ENCODE peak calls at places on chromosome 6, in seven cellular contexts. One of them, this sample, is unnamed.

GRCh38 chr6:163652328-163652727 is 237.8 kb downstream of the QKI start:
- DNase-seq in GM12878: no peak
- DNase-seq in heart right ventricle: no peak
- DNase-seq in SK-N-SH: no peak
- DNase-seq in CD8-positive, alpha-beta T cell: no peak
- DNase-seq in hepatocyte: peak
- DNase-seq in tibial artery: no peak
- DNase-seq in this sample: no peak

GRCh38 chr6:43495409-43495941 is 14.7 kb downstream of the LRRC73 start:
- DNase-seq in GM12878: no peak
- DNase-seq in heart right ventricle: no peak
- DNase-seq in SK-N-SH: no peak
- DNase-seq in CD8-positive, alpha-beta T cell: no peak
- DNase-seq in hepatocyte: no peak
- DNase-seq in tibial artery: no peak
- DNase-seq in this sample: no peak

GRCh38 chr6:6699741-6700367 is 111.3 kb downstream of the LY86 start:
- DNase-seq in GM12878: no peak
- DNase-seq in heart right ventricle: peak
- DNase-seq in SK-N-SH: peak
- DNase-seq in CD8-positive, alpha-beta T cell: no peak
- DNase-seq in hepatocyte: peak
- DNase-seq in tibial artery: peak
- DNase-seq in this sample: no peak

GRCh38 chr6:48765352-48765961 is 654.5 kb upstream of the PTCHD4 start:
- DNase-seq in GM12878: no peak
- DNase-seq in heart right ventricle: no peak
- DNase-seq in SK-N-SH: peak
- DNase-seq in CD8-positive, alpha-beta T cell: no peak
- DNase-seq in hepatocyte: peak
- DNase-seq in tibial artery: no peak
- DNase-seq in this sample: no peak

GRCh38 chr6:161882196-161882595 is 608.3 kb upstream of the AGPAT4 start:
- DNase-seq in GM12878: no peak
- DNase-seq in heart right ventricle: no peak
- DNase-seq in SK-N-SH: no peak
- DNase-seq in CD8-positive, alpha-beta T cell: no peak
- DNase-seq in hepatocyte: no peak
- DNase-seq in tibial artery: no peak
- DNase-seq in this sample: no peak

GRCh38 chr6:2478200-2478599 is 232.8 kb upstream of the GMDS start:
- DNase-seq in GM12878: no peak
- DNase-seq in heart right ventricle: no peak
- DNase-seq in SK-N-SH: no peak
- DNase-seq in CD8-positive, alpha-beta T cell: no peak
- DNase-seq in hepatocyte: no peak
- DNase-seq in tibial artery: no peak
- DNase-seq in this sample: no peak

GRCh38 chr6:133817460-133818047 is 71.4 kb upstream of the TCF21 start:
- DNase-seq in GM12878: no peak
- DNase-seq in heart right ventricle: no peak
- DNase-seq in SK-N-SH: peak
- DNase-seq in CD8-positive, alpha-beta T cell: peak
- DNase-seq in hepatocyte: peak
- DNase-seq in tibial artery: no peak
- DNase-seq in this sample: peak

GRCh38 chr6:133991096-133991593 is 38.1 kb downstream of the TBPL1 start:
- DNase-seq in GM12878: no peak
- DNase-seq in heart right ventricle: no peak
- DNase-seq in SK-N-SH: no peak
- DNase-seq in CD8-positive, alpha-beta T cell: no peak
- DNase-seq in hepatocyte: no peak
- DNase-seq in tibial artery: no peak
- DNase-seq in this sample: no peak

GRCh38 chr6:168376811-168377480 is 57.4 kb upstream of the DACT2 start:
- DNase-seq in GM12878: no peak
- DNase-seq in heart right ventricle: no peak
- DNase-seq in SK-N-SH: no peak
- DNase-seq in CD8-positive, alpha-beta T cell: no peak
- DNase-seq in hepatocyte: no peak
- DNase-seq in tibial artery: peak
- DNase-seq in this sample: no peak

GRCh38 chr6:40328376-40328987 is 258.7 kb downstream of the LRFN2 start:
- DNase-seq in GM12878: no peak
- DNase-seq in heart right ventricle: no peak
- DNase-seq in SK-N-SH: peak
- DNase-seq in CD8-positive, alpha-beta T cell: peak
- DNase-seq in hepatocyte: peak
- DNase-seq in tibial artery: no peak
- DNase-seq in this sample: peak

GRCh38 chr6:2990179-2990931 is 9.3 kb upstream of the NQO2 start:
- DNase-seq in GM12878: no peak
- DNase-seq in heart right ventricle: no peak
- DNase-seq in SK-N-SH: no peak
- DNase-seq in CD8-positive, alpha-beta T cell: peak
- DNase-seq in hepatocyte: peak
- DNase-seq in tibial artery: no peak
- DNase-seq in this sample: no peak

GRCh38 chr6:87118054-87118453 is 23.1 kb upstream of the CGA start:
- DNase-seq in GM12878: no peak
- DNase-seq in heart right ventricle: no peak
- DNase-seq in SK-N-SH: no peak
- DNase-seq in CD8-positive, alpha-beta T cell: no peak
- DNase-seq in hepatocyte: no peak
- DNase-seq in tibial artery: no peak
- DNase-seq in this sample: no peak

GRCh38 chr6:52503344-52503747 is 73.5 kb downstream of the TRAM2 start:
- DNase-seq in GM12878: no peak
- DNase-seq in heart right ventricle: peak
- DNase-seq in SK-N-SH: peak
- DNase-seq in CD8-positive, alpha-beta T cell: no peak
- DNase-seq in hepatocyte: no peak
- DNase-seq in tibial artery: no peak
- DNase-seq in this sample: no peak

GRCh38 chr6:113630738-113631535 is 226.2 kb upstream of the MARCKS start:
- DNase-seq in GM12878: peak
- DNase-seq in heart right ventricle: no peak
- DNase-seq in SK-N-SH: no peak
- DNase-seq in CD8-positive, alpha-beta T cell: no peak
- DNase-seq in hepatocyte: peak
- DNase-seq in tibial artery: no peak
- DNase-seq in this sample: no peak

GRCh38 chr6:84417261-84417660 is 189.8 kb upstream of the CEP162 start:
- DNase-seq in GM12878: no peak
- DNase-seq in heart right ventricle: no peak
- DNase-seq in SK-N-SH: no peak
- DNase-seq in CD8-positive, alpha-beta T cell: no peak
- DNase-seq in hepatocyte: no peak
- DNase-seq in tibial artery: no peak
- DNase-seq in this sample: no peak

GRCh38 chr6:7578949-7579348 is 11.0 kb upstream of the SNRNP48 start:
- DNase-seq in GM12878: no peak
- DNase-seq in heart right ventricle: no peak
- DNase-seq in SK-N-SH: no peak
- DNase-seq in CD8-positive, alpha-beta T cell: no peak
- DNase-seq in hepatocyte: no peak
- DNase-seq in tibial artery: no peak
- DNase-seq in this sample: no peak

GRCh38 chr6:21953831-21954801 is 342.7 kb downstream of the PRL start:
- DNase-seq in GM12878: no peak
- DNase-seq in heart right ventricle: no peak
- DNase-seq in SK-N-SH: peak
- DNase-seq in CD8-positive, alpha-beta T cell: no peak
- DNase-seq in hepatocyte: peak
- DNase-seq in tibial artery: no peak
- DNase-seq in this sample: no peak

GRCh38 chr6:38015341-38015740 is 195.8 kb downstream of the ZFAND3 start:
- DNase-seq in GM12878: no peak
- DNase-seq in heart right ventricle: no peak
- DNase-seq in SK-N-SH: no peak
- DNase-seq in CD8-positive, alpha-beta T cell: no peak
- DNase-seq in hepatocyte: no peak
- DNase-seq in tibial artery: no peak
- DNase-seq in this sample: no peak

GRCh38 chr6:38955876-38956275 is 92.7 kb upstream of the GLP1R start:
- DNase-seq in GM12878: no peak
- DNase-seq in heart right ventricle: no peak
- DNase-seq in SK-N-SH: no peak
- DNase-seq in CD8-positive, alpha-beta T cell: no peak
- DNase-seq in hepatocyte: no peak
- DNase-seq in tibial artery: no peak
- DNase-seq in this sample: no peak

GRCh38 chr6:90202156-90202555 is 94.5 kb downstream of the BACH2 start:
- DNase-seq in GM12878: no peak
- DNase-seq in heart right ventricle: no peak
- DNase-seq in SK-N-SH: no peak
- DNase-seq in CD8-positive, alpha-beta T cell: no peak
- DNase-seq in hepatocyte: no peak
- DNase-seq in tibial artery: no peak
- DNase-seq in this sample: no peak

GRCh38 chr6:89438248-89438647 is 5.3 kb downstream of the ANKRD6 start:
- DNase-seq in GM12878: no peak
- DNase-seq in heart right ventricle: no peak
- DNase-seq in SK-N-SH: no peak
- DNase-seq in CD8-positive, alpha-beta T cell: no peak
- DNase-seq in hepatocyte: peak
- DNase-seq in tibial artery: no peak
- DNase-seq in this sample: no peak

GRCh38 chr6:105646391-105646867 is 243.5 kb upstream of the PREP start:
- DNase-seq in GM12878: peak
- DNase-seq in heart right ventricle: no peak
- DNase-seq in SK-N-SH: no peak
- DNase-seq in CD8-positive, alpha-beta T cell: peak
- DNase-seq in hepatocyte: no peak
- DNase-seq in tibial artery: no peak
- DNase-seq in this sample: no peak

GRCh38 chr6:128597956-128598355 is 77.6 kb upstream of the PTPRK start:
- DNase-seq in GM12878: no peak
- DNase-seq in heart right ventricle: no peak
- DNase-seq in SK-N-SH: no peak
- DNase-seq in CD8-positive, alpha-beta T cell: no peak
- DNase-seq in hepatocyte: no peak
- DNase-seq in tibial artery: no peak
- DNase-seq in this sample: no peak

GRCh38 chr6:4369616-4370015 is 234.2 kb upstream of the ECI2 start:
- DNase-seq in GM12878: no peak
- DNase-seq in heart right ventricle: no peak
- DNase-seq in SK-N-SH: no peak
- DNase-seq in CD8-positive, alpha-beta T cell: no peak
- DNase-seq in hepatocyte: no peak
- DNase-seq in tibial artery: no peak
- DNase-seq in this sample: no peak

GRCh38 chr6:159953091-159953581 is 15.7 kb upstream of the IGF2R start:
- DNase-seq in GM12878: no peak
- DNase-seq in heart right ventricle: peak
- DNase-seq in SK-N-SH: no peak
- DNase-seq in CD8-positive, alpha-beta T cell: no peak
- DNase-seq in hepatocyte: peak
- DNase-seq in tibial artery: peak
- DNase-seq in this sample: no peak

DNA sequence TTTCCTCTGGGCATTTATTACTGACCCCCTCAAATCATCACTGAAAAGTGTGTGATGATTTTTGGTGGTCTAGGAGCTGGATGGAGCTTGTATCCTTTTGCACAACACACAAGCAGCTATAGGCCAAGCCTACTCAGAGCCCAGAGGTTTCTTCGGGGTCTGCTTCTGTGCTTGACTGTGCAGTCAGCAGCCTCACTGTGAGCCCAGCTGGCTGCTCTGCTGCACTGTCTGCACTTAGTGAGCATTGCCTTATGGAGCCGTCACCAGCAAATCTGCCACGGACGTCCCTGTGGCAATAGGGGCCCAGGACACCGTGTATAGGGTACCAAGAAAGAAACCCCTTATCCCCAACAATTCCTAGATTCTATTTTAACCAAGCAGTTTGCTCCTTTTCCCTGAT is 38.6 kb upstream of the GMPR start:
- DNase-seq in GM12878: no peak
- DNase-seq in heart right ventricle: no peak
- DNase-seq in SK-N-SH: no peak
- DNase-seq in CD8-positive, alpha-beta T cell: no peak
- DNase-seq in hepatocyte: no peak
- DNase-seq in tibial artery: no peak
- DNase-seq in this sample: no peak
- H3K27ac ChIP-seq in GM12878: no peak
- H3K27ac ChIP-seq in heart right ventricle: no peak
- H3K27ac ChIP-seq in SK-N-SH: no peak
- H3K27ac ChIP-seq in CD8-positive, alpha-beta T cell: no peak
- H3K27ac ChIP-seq in hepatocyte: peak
- H3K27ac ChIP-seq in tibial artery: peak
- H3K27ac ChIP-seq in this sample: no peak

GRCh38 chr6:35040398-35040797 is 100.7 kb downstream of the TCP11 start:
- DNase-seq in GM12878: no peak
- DNase-seq in heart right ventricle: no peak
- DNase-seq in SK-N-SH: no peak
- DNase-seq in CD8-positive, alpha-beta T cell: no peak
- DNase-seq in hepatocyte: no peak
- DNase-seq in tibial artery: no peak
- DNase-seq in this sample: no peak
- H3K27ac ChIP-seq in GM12878: no peak
- H3K27ac ChIP-seq in heart right ventricle: peak
- H3K27ac ChIP-seq in SK-N-SH: no peak
- H3K27ac ChIP-seq in CD8-positive, alpha-beta T cell: no peak
- H3K27ac ChIP-seq in hepatocyte: no peak
- H3K27ac ChIP-seq in tibial artery: no peak
- H3K27ac ChIP-seq in this sample: no peak

GRCh38 chr6:56911847-56912246 is 43.1 kb upstream of the BEND6 start:
- DNase-seq in GM12878: no peak
- DNase-seq in heart right ventricle: no peak
- DNase-seq in SK-N-SH: no peak
- DNase-seq in CD8-positive, alpha-beta T cell: no peak
- DNase-seq in hepatocyte: no peak
- DNase-seq in tibial artery: no peak
- DNase-seq in this sample: no peak
- H3K27ac ChIP-seq in GM12878: no peak
- H3K27ac ChIP-seq in heart right ventricle: no peak
- H3K27ac ChIP-seq in SK-N-SH: peak
- H3K27ac ChIP-seq in CD8-positive, alpha-beta T cell: no peak
- H3K27ac ChIP-seq in hepatocyte: no peak
- H3K27ac ChIP-seq in tibial artery: no peak
- H3K27ac ChIP-seq in this sample: no peak

GRCh38 chr6:126820617-126821016 is 297.9 kb upstream of the RSPO3 start:
- DNase-seq in GM12878: no peak
- DNase-seq in heart right ventricle: no peak
- DNase-seq in SK-N-SH: no peak
- DNase-seq in CD8-positive, alpha-beta T cell: no peak
- DNase-seq in hepatocyte: no peak
- DNase-seq in tibial artery: no peak
- DNase-seq in this sample: no peak

GRCh38 chr6:126821706-126822105 is 296.8 kb upstream of the RSPO3 start:
- DNase-seq in GM12878: no peak
- DNase-seq in heart right ventricle: no peak
- DNase-seq in SK-N-SH: no peak
- DNase-seq in CD8-positive, alpha-beta T cell: no peak
- DNase-seq in hepatocyte: no peak
- DNase-seq in tibial artery: no peak
- DNase-seq in this sample: no peak

GRCh38 chr6:126826315-126826714 is 292.2 kb upstream of the RSPO3 start:
- DNase-seq in GM12878: no peak
- DNase-seq in heart right ventricle: no peak
- DNase-seq in SK-N-SH: no peak
- DNase-seq in CD8-positive, alpha-beta T cell: no peak
- DNase-seq in hepatocyte: no peak
- DNase-seq in tibial artery: no peak
- DNase-seq in this sample: no peak

GRCh38 chr6:126824226-126824625 is 294.2 kb upstream of the RSPO3 start:
- DNase-seq in GM12878: no peak
- DNase-seq in heart right ventricle: no peak
- DNase-seq in SK-N-SH: no peak
- DNase-seq in CD8-positive, alpha-beta T cell: no peak
- DNase-seq in hepatocyte: no peak
- DNase-seq in tibial artery: no peak
- DNase-seq in this sample: no peak

GRCh38 chr6:126824815-126825214 is 293.7 kb upstream of the RSPO3 start:
- DNase-seq in GM12878: no peak
- DNase-seq in heart right ventricle: no peak
- DNase-seq in SK-N-SH: no peak
- DNase-seq in CD8-positive, alpha-beta T cell: no peak
- DNase-seq in hepatocyte: no peak
- DNase-seq in tibial artery: no peak
- DNase-seq in this sample: no peak
- H3K27ac ChIP-seq in GM12878: no peak
- H3K27ac ChIP-seq in heart right ventricle: no peak
- H3K27ac ChIP-seq in SK-N-SH: no peak
- H3K27ac ChIP-seq in CD8-positive, alpha-beta T cell: no peak
- H3K27ac ChIP-seq in hepatocyte: no peak
- H3K27ac ChIP-seq in tibial artery: no peak
- H3K27ac ChIP-seq in this sample: no peak

This sample was measured in CD4-positive, alpha-beta T cell.